ENCODE peak calls at places on chromosomes 5 and 9, in seven cellular contexts. Q is T-helper 17 cell; W is foreskin fibroblast; R is posterior cingulate gyrus; X is stimulated activated CD8-positive, alpha-beta memory T cell treated with anti-CD3 and anti-CD28 coated beads, Interleukin-4, amount 100 ng/mL, for 4 hours; O is NCI-H526 treated with DMSO at 0.1 percent for 48 hours; D is CD4-positive, CD25-positive, alpha-beta regulatory T cell. K is an unnamed sample.
A peak's percentile ranks its signal among the peaks of the same experiment; 100 is the strongest.

GRCh38 chr5:124438390-124439380 is 307.8 kb downstream of the ZNF608 start:
- DNase-seq in Q (no peak), W (no peak), R (peak; percentile 89), X (no peak), O (peak; percentile 78), D (no peak), K (no peak)

GRCh38 chr5:73895471-73895870 is 269.5 kb downstream of the ARHGEF28 start:
- DNase-seq in Q (no peak), W (peak; percentile 15), R (no peak), X (no peak), O (no peak), D (no peak), K (no peak)

GRCh38 chr9:93292288-93292615 is 108.3 kb downstream of the WNK2 start:
- DNase-seq in Q (no peak), W (no peak), R (no peak), X (no peak), O (no peak), D (no peak), K (no peak)

GRCh38 chr9:131714161-131714646 is 25.7 kb downstream of the RAPGEF1 start:
- DNase-seq in Q (no peak), W (peak; percentile 76), R (no peak), X (no peak), O (no peak), D (no peak), K (no peak)

GRCh38 chr9:99076483-99077171 is 28.3 kb upstream of the TGFBR1 start:
- DNase-seq in Q (no peak), W (no peak), R (no peak), X (no peak), O (no peak), D (no peak), K (peak; percentile 16)

GRCh38 chr5:123810253-123810652 is 298.3 kb downstream of the CSNK1G3 start:
- DNase-seq in Q (no peak), W (peak; percentile 48), R (no peak), X (no peak), O (no peak), D (no peak), K (no peak)

GRCh38 chr9:109001275-109001676 is 12.0 kb downstream of the CTNNAL1 start:
- DNase-seq in Q (no peak), W (peak; percentile 87), R (no peak), X (no peak), O (no peak), D (no peak), K (no peak)

GRCh38 chr9:87337335-87338074 is 160.2 kb upstream of the DAPK1 start:
- DNase-seq in Q (no peak), W (peak; percentile 54), R (no peak), X (no peak), O (no peak), D (no peak), K (no peak)

GRCh38 chr9:80518441-80518840 is 946.7 kb downstream of the TLE4 start:
- DNase-seq in Q (no peak), W (no peak), R (no peak), X (no peak), O (no peak), D (no peak), K (no peak)

GRCh38 chr9:16869140-16869903 is 1.1 kb downstream of the BNC2 start:
- DNase-seq in Q (no peak), W (peak; percentile 52), R (no peak), X (no peak), O (peak; percentile 60), D (no peak), K (no peak)

GRCh38 chr5:91016954-91017690 is 366.0 kb downstream of the ARRDC3 start:
- DNase-seq in Q (no peak), W (peak; percentile 55), R (no peak), X (no peak), O (no peak), D (no peak), K (no peak)

GRCh38 chr9:133676450-133676849 is 40.3 kb downstream of the DBH start:
- DNase-seq in Q (no peak), W (no peak), R (peak; percentile 72), X (no peak), O (no peak), D (no peak), K (no peak)

GRCh38 chr9:112711050-112711689 is 6.7 kb downstream of the INIP start:
- DNase-seq in Q (no peak), W (peak; percentile 76), R (no peak), X (no peak), O (peak; percentile 0), D (no peak), K (no peak)

GRCh38 chr5:172379481-172379880 is 74.8 kb downstream of the SH3PXD2B start:
- DNase-seq in Q (no peak), W (peak; percentile 30), R (no peak), X (no peak), O (no peak), D (no peak), K (no peak)

GRCh38 chr9:6645153-6646027 is at the start of gene GLDC:
- DNase-seq in Q (peak; percentile 14), W (peak; percentile 42), R (peak; percentile 94), X (no peak), O (peak; percentile 39), D (peak; percentile 4), K (no peak)

GRCh38 chr5:41637424-41637823 is 127.0 kb upstream of the PLCXD3 start:
- DNase-seq in Q (no peak), W (no peak), R (no peak), X (no peak), O (no peak), D (no peak), K (no peak)

GRCh38 chr9:38178282-38178681 is 109.3 kb upstream of the SHB start:
- DNase-seq in Q (no peak), W (no peak), R (no peak), X (no peak), O (no peak), D (no peak), K (no peak)

GRCh38 chr9:84297162-84297821 is 43.3 kb downstream of the SLC28A3 start:
- DNase-seq in Q (no peak), W (peak; percentile 85), R (no peak), X (no peak), O (no peak), D (no peak), K (no peak)

GRCh38 chr5:111748304-111748763 is 8.7 kb downstream of the NREP start:
- DNase-seq in Q (no peak), W (peak; percentile 94), R (no peak), X (no peak), O (no peak), D (no peak), K (no peak)

GRCh38 chr5:54090495-54091084 is 219.8 kb downstream of the ARL15 start:
- DNase-seq in Q (no peak), W (peak; percentile 67), R (no peak), X (no peak), O (no peak), D (no peak), K (no peak)